ENCODE peak calls at places on chromosome 7, in four cellular contexts. One of them, this sample, is unnamed.

GRCh38 chr7:71191766-71192165 is 59.8 kb downstream of the GALNT17 start:
- DNase-seq in colonic mucosa: no peak
- DNase-seq in stomach: no peak
- DNase-seq in cardiac fibroblast: no peak
- DNase-seq in this sample: no peak

GRCh38 chr7:116697152-116697551 is 25.2 kb downstream of the MET start:
- DNase-seq in colonic mucosa: no peak
- DNase-seq in stomach: no peak
- DNase-seq in cardiac fibroblast: no peak
- DNase-seq in this sample: no peak

GRCh38 chr7:129163875-129164544 is 19.5 kb downstream of the TSPAN33 start:
- DNase-seq in colonic mucosa: no peak
- DNase-seq in stomach: no peak
- DNase-seq in cardiac fibroblast: peak; percentile 81
- DNase-seq in this sample: peak; percentile 88

GRCh38 chr7:1736469-1736817 is 66.4 kb downstream of the ELFN1 start:
- DNase-seq in colonic mucosa: no peak
- DNase-seq in stomach: no peak
- DNase-seq in cardiac fibroblast: no peak
- DNase-seq in this sample: no peak

GRCh38 chr7:18978108-18978495 is 139.3 kb downstream of the TWIST1 start:
- DNase-seq in colonic mucosa: no peak
- DNase-seq in stomach: no peak
- DNase-seq in cardiac fibroblast: peak; percentile 95
- DNase-seq in this sample: peak; percentile 88

GRCh38 chr7:40780431-40780830 is 645.6 kb downstream of the SUGCT start:
- DNase-seq in colonic mucosa: no peak
- DNase-seq in stomach: no peak
- DNase-seq in cardiac fibroblast: no peak
- DNase-seq in this sample: no peak

GRCh38 chr7:46930336-46930735 is 651.6 kb downstream of the TNS3 start:
- DNase-seq in colonic mucosa: no peak
- DNase-seq in stomach: no peak
- DNase-seq in cardiac fibroblast: peak; percentile 95
- DNase-seq in this sample: peak; percentile 97

GRCh38 chr7:26293569-26294308 is 2.1 kb downstream of the SNX10 start:
- DNase-seq in colonic mucosa: no peak
- DNase-seq in stomach: no peak
- DNase-seq in cardiac fibroblast: no peak
- DNase-seq in this sample: no peak

GRCh38 chr7:136868496-136869005 is at the start of gene CHRM2:
- DNase-seq in colonic mucosa: no peak
- DNase-seq in stomach: no peak
- DNase-seq in cardiac fibroblast: peak; percentile 33
- DNase-seq in this sample: peak; percentile 61

DNA sequence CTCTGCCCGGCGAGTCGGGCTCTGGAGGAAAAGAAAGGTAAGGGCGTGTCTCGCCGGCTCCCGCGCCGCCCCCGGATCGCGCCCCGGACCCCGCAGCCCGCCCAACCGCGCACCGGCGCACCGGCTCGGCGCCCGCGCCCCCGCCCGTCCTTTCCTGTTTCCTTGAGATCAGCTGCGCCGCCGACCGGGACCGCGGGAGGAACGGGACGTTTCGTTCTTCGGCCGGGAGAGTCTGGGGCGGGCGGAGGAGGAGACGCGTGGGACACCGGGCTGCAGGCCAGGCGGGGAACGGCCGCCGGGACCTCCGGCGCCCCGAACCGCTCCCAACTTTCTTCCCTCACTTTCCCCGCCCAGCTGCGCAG is 493 bp downstream of the EGFR start:
- DNase-seq in colonic mucosa: peak; percentile 64
- DNase-seq in stomach: peak; percentile 78
- DNase-seq in cardiac fibroblast: peak; percentile 34
- DNase-seq in this sample: no peak
- H3K4me3 ChIP-seq in colonic mucosa: peak overlapping the region; percentile 73
- H3K4me3 ChIP-seq in stomach: peak overlapping the region; percentile 82
- H3K4me3 ChIP-seq in cardiac fibroblast: peak overlapping the region; percentile 73
- H3K4me3 ChIP-seq in this sample: peak overlapping the region; percentile 85

DNA sequence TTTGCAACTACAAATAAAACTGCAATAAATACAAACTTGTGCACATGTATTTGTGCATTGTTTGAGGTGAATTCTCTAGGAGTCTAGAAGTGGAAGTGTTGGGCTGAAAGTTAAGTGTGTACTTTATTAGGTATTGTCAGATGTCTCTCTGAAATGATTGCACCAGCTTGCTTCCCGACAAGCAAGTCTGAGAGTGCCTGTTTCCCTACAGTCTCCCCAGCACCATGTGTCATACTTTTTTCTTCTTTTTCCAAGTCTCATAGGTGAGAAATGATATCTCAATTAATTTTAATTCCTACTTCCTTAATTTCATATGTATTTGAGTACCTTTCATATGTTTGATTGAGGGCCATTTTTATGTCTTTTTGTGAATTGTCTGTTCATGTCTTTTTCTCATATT is 336.2 kb downstream of the PAXIP1 start:
- DNase-seq in colonic mucosa: no peak
- DNase-seq in stomach: no peak
- DNase-seq in cardiac fibroblast: no peak
- DNase-seq in this sample: no peak
- TF ChIP-seq CTCF in colonic mucosa: no peak
- TF ChIP-seq CTCF in stomach: no peak
- TF ChIP-seq CTCF in cardiac fibroblast: no peak
- TF ChIP-seq CTCF in this sample: no peak

GRCh38 chr7:54662701-54663100 is 96.3 kb downstream of the SEC61G start:
- DNase-seq in colonic mucosa: no peak
- DNase-seq in stomach: no peak
- DNase-seq in cardiac fibroblast: no peak
- DNase-seq in this sample: no peak

GRCh38 chr7:54663186-54663585 is 95.8 kb downstream of the SEC61G start:
- DNase-seq in colonic mucosa: no peak
- DNase-seq in stomach: no peak
- DNase-seq in cardiac fibroblast: no peak
- DNase-seq in this sample: no peak

GRCh38 chr7:54663603-54664234 is 95.3 kb downstream of the SEC61G start:
- DNase-seq in colonic mucosa: no peak
- DNase-seq in stomach: no peak
- DNase-seq in cardiac fibroblast: no peak
- DNase-seq in this sample: no peak

GRCh38 chr7:54664235-54665228 is 94.5 kb downstream of the SEC61G start:
- DNase-seq in colonic mucosa: peak; percentile 65
- DNase-seq in stomach: peak; percentile 31
- DNase-seq in cardiac fibroblast: peak; percentile 39
- DNase-seq in this sample: peak; percentile 9
- H3K4me3 ChIP-seq in colonic mucosa: peak overlapping the region; percentile 47
- H3K4me3 ChIP-seq in stomach: peak overlapping the region; percentile 43
- H3K4me3 ChIP-seq in cardiac fibroblast: no peak overlapping the region
- H3K4me3 ChIP-seq in this sample: no peak overlapping the region

GRCh38 chr7:132422502-132423101 is 153.7 kb downstream of the PLXNA4 start:
- DNase-seq in colonic mucosa: no peak
- DNase-seq in stomach: no peak
- DNase-seq in cardiac fibroblast: peak; percentile 60
- DNase-seq in this sample: no peak

GRCh38 chr7:132425920-132426319 is 150.3 kb downstream of the PLXNA4 start:
- DNase-seq in colonic mucosa: no peak
- DNase-seq in stomach: no peak
- DNase-seq in cardiac fibroblast: no peak
- DNase-seq in this sample: no peak

GRCh38 chr7:132424277-132424676 is 152.0 kb downstream of the PLXNA4 start:
- DNase-seq in colonic mucosa: no peak
- DNase-seq in stomach: no peak
- DNase-seq in cardiac fibroblast: no peak
- DNase-seq in this sample: no peak

GRCh38 chr7:132423594-132424200 is 152.6 kb downstream of the PLXNA4 start:
- DNase-seq in colonic mucosa: no peak
- DNase-seq in stomach: no peak
- DNase-seq in cardiac fibroblast: no peak
- DNase-seq in this sample: no peak

DNA sequence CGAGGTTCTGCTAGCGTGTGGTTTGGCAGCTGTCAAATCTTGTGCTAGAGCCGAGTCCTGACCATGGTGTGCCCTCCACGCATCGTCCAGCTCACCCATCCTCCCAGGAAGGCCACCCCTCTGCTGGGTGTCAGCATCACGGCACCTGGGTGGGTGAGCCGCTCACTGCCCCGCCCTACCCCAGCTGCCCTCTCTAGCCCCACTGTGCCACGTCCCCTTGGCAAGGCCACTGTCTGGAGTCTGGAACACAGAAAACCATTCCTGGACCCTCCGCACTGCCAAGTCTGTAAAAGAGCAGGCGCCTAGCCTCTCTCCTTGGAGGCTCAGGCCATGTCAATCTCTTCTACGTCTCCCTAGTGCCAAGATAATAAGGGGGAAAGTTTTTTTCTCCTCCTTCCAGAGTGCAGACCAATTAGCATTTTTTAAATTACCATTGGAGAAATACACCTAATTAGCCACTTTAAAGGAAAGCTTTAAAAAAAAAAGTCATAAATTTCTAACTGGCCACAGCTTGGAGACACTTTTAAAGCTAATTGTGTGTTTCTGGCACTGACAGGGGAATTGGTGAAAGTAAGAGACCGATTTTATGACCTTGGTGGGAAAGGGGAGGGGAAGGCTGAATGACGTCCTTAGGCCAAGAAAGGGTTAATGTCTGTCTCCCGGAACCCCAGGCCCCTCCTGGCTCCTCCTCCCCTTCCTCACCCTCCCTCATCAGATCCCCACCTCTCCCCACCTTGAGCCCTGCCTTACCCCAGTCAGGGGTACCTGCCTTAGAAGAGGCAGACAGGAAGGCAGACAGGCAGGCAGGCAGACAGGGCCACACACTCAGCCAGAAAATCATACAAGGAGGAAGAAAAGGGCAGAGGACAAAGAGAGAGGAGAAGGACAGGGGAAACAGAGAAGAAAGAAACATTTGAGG is 151.2 kb downstream of the PLXNA4 start:
- DNase-seq in colonic mucosa: no peak
- DNase-seq in stomach: no peak
- DNase-seq in cardiac fibroblast: no peak
- DNase-seq in this sample: no peak
- TF ChIP-seq CTCF in colonic mucosa: no peak
- TF ChIP-seq CTCF in stomach: no peak
- TF ChIP-seq CTCF in cardiac fibroblast: no peak
- TF ChIP-seq CTCF in this sample: no peak

GRCh38 chr7:74023037-74023436 is 4.9 kb upstream of the ELN start:
- DNase-seq in colonic mucosa: no peak
- DNase-seq in stomach: peak; percentile 35
- DNase-seq in cardiac fibroblast: peak; percentile 59
- DNase-seq in this sample: peak; percentile 46
- H3K4me3 ChIP-seq in colonic mucosa: no peak overlapping the region
- H3K4me3 ChIP-seq in stomach: no peak overlapping the region
- H3K4me3 ChIP-seq in cardiac fibroblast: no peak overlapping the region
- H3K4me3 ChIP-seq in this sample: no peak overlapping the region

GRCh38 chr7:44490351-44491200 is at the start of gene NUDCD3:
- DNase-seq in colonic mucosa: peak; percentile 87
- DNase-seq in stomach: peak; percentile 85
- DNase-seq in cardiac fibroblast: peak; percentile 89
- DNase-seq in this sample: peak; percentile 83
- TF ChIP-seq CTCF in colonic mucosa: no peak
- TF ChIP-seq CTCF in stomach: no peak
- TF ChIP-seq CTCF in cardiac fibroblast: peak; percentile 18
- TF ChIP-seq CTCF in this sample: peak; percentile 38

DNA sequence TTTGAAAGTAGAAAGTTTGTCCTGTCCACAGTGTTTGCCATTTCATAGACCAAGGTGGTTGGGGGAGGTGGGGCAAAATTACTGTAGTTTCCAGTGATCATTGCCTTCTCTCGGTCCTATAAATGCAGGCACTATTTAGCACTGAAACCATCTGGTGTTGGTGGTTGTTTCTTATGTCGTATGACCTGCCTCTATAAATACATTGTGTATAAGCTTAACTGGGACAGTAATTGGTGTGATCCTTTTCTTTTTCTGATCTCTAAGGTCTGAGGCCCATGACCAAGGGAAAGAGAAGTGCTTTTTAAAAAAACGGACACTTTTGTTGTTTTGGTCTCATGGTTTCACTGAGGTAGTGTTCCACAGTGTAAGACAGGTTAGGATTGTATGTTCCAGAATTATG is 63.1 kb downstream of the AUTS2 start:
- DNase-seq in colonic mucosa: no peak
- DNase-seq in stomach: no peak
- DNase-seq in cardiac fibroblast: no peak
- DNase-seq in this sample: no peak
- H3K4me3 ChIP-seq in colonic mucosa: no peak overlapping the region
- H3K4me3 ChIP-seq in stomach: no peak overlapping the region
- H3K4me3 ChIP-seq in cardiac fibroblast: no peak overlapping the region
- H3K4me3 ChIP-seq in this sample: no peak overlapping the region

GRCh38 chr7:122010116-122010515 is 133.9 kb downstream of the AASS start:
- DNase-seq in colonic mucosa: no peak
- DNase-seq in stomach: no peak
- DNase-seq in cardiac fibroblast: no peak
- DNase-seq in this sample: no peak

DNA sequence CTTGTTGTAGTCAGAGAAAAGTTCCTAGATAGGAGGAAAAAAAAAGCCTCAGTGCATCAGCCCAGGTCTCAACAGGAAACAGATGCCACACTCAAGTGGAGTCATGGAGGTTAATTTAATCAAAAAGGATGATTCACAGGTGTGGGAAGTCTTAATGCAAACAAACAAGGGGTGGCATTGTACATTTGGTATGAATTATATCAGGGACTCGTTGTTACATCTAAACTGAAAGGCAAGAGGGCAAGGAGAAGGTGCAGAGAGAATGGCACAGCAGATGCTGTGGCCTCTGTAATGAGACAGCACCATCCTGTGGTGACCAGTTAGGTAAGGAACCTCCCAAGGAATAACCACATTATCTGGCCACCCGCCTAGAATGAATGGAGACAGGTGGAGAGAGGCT is 133.7 kb downstream of the PTPRZ1 start:
- DNase-seq in colonic mucosa: no peak
- DNase-seq in stomach: no peak
- DNase-seq in cardiac fibroblast: no peak
- DNase-seq in this sample: no peak
- TF ChIP-seq CTCF in colonic mucosa: no peak
- TF ChIP-seq CTCF in stomach: no peak
- TF ChIP-seq CTCF in cardiac fibroblast: no peak
- TF ChIP-seq CTCF in this sample: no peak

This sample was measured in choroid plexus epithelial cell.